ENCODE peak calls at places on chromosome 6, in nine cellular contexts. G is IMR-90; X is transverse colon; L is CD4-positive, CD25-positive, alpha-beta regulatory T cell; J is lung; C is lower lobe of right lung; Y is thyroid gland; K is upper lobe of left lung; Q is neuronal stem cell. N is an unnamed sample. For H3K4me1 and H3K27me3, the result is how much of the 10 kb centered on the place peaks cover.

GRCh38 chr6:13538084-13538483 is 36.3 kb upstream of the SIRT5 start:
- DNase-seq in G (peak), X (no peak), L (peak), J (no peak), C (no peak), Y (no peak), K (no peak), Q (no peak), N (no peak)

GRCh38 chr6:142680308-142680707 is 264.7 kb downstream of the HIVEP2 start:
- DNase-seq in G (no peak), X (no peak), L (no peak), J (no peak), C (no peak), Y (no peak), K (no peak), Q (no peak), N (no peak)

GRCh38 chr6:109446072-109446471 is 5.5 kb downstream of the SMPD2 start:
- DNase-seq in G (no peak), X (peak), L (no peak), J (peak), C (no peak), Y (no peak), K (no peak), Q (no peak), N (no peak)

GRCh38 chr6:131009790-131010189 is 53.3 kb downstream of the EPB41L2 start:
- DNase-seq in G (no peak), X (no peak), L (no peak), J (no peak), C (no peak), Y (no peak), K (no peak), Q (no peak), N (no peak)

GRCh38 chr6:113854531-113855499 is 2.3 kb upstream of the MARCKS start:
- DNase-seq in G (peak), X (peak), L (no peak), J (peak), C (peak), Y (peak), K (peak), Q (peak), N (peak)

GRCh38 chr6:44931385-44931784 is 396.7 kb upstream of the RUNX2 start:
- DNase-seq in G (no peak), X (no peak), L (no peak), J (no peak), C (no peak), Y (no peak), K (no peak), Q (no peak), N (no peak)

GRCh38 chr6:158060447-158061360 is 79.0 kb downstream of the SYNJ2 start:
- DNase-seq in G (peak), X (peak), L (no peak), J (peak), C (peak), Y (peak), K (peak), Q (no peak), N (peak)

GRCh38 chr6:159754959-159755914 is 6.6 kb upstream of the ACAT2 start:
- DNase-seq in G (no peak), X (no peak), L (no peak), J (no peak), C (no peak), Y (peak), K (no peak), Q (no peak), N (no peak)

GRCh38 chr6:12420626-12421025 is 130.5 kb downstream of the EDN1 start:
- DNase-seq in G (peak), X (no peak), L (no peak), J (no peak), C (no peak), Y (no peak), K (no peak), Q (peak), N (no peak)

GRCh38 chr6:56955171-56956155 is 556 bp downstream of the BEND6 start:
- DNase-seq in G (peak), X (peak), L (peak), J (peak), C (peak), Y (peak), K (peak), Q (peak), N (peak)

GRCh38 chr6:169592558-169592957 is 109.3 kb downstream of the WDR27 start:
- DNase-seq in G (peak), X (no peak), L (no peak), J (no peak), C (no peak), Y (no peak), K (no peak), Q (no peak), N (no peak)

GRCh38 chr6:27582928-27583725 is 110.2 kb upstream of the ZNF184 start:
- DNase-seq in G (peak), X (no peak), L (no peak), J (no peak), C (no peak), Y (no peak), K (no peak), Q (no peak), N (no peak)

GRCh38 chr6:157928428-157928827 is 53.2 kb upstream of the SYNJ2 start:
- DNase-seq in G (no peak), X (no peak), L (no peak), J (no peak), C (no peak), Y (no peak), K (no peak), Q (no peak), N (no peak)

GRCh38 chr6:99252421-99252820 is 97.1 kb downstream of the FAXC start:
- DNase-seq in G (no peak), X (no peak), L (no peak), J (no peak), C (no peak), Y (no peak), K (no peak), Q (no peak), N (no peak)

GRCh38 chr6:108277831-108278230 is 17.0 kb upstream of the SNX3 start:
- DNase-seq in G (no peak), X (no peak), L (no peak), J (no peak), C (no peak), Y (no peak), K (no peak), Q (no peak), N (no peak)

GRCh38 chr6:105135056-105135455 is 44.8 kb downstream of the POPDC3 start:
- DNase-seq in G (peak), X (no peak), L (no peak), J (no peak), C (no peak), Y (no peak), K (no peak), Q (no peak), N (no peak)

GRCh38 chr6:318265-318890 is 26.1 kb downstream of the DUSP22 start:
- DNase-seq in G (no peak), X (no peak), L (no peak), J (no peak), C (no peak), Y (no peak), K (peak), Q (no peak), N (no peak)

GRCh38 chr6:69907981-69908498 is 41.7 kb downstream of the COL19A1 start:
- DNase-seq in G (peak), X (no peak), L (no peak), J (no peak), C (no peak), Y (no peak), K (no peak), Q (no peak), N (no peak)

GRCh38 chr6:73612611-73613010 is 41.2 kb downstream of the SLC17A5 start:
- DNase-seq in G (no peak), X (no peak), L (no peak), J (no peak), C (no peak), Y (no peak), K (no peak), Q (no peak), N (peak)

GRCh38 chr6:2522521-2522920 is 228.2 kb downstream of the MYLK4 start:
- DNase-seq in G (peak), X (no peak), L (no peak), J (no peak), C (no peak), Y (no peak), K (no peak), Q (no peak), N (no peak)

GRCh38 chr6:149855741-149856140 is 8.4 kb downstream of the LRP11 start:
- DNase-seq in G (no peak), X (no peak), L (no peak), J (no peak), C (no peak), Y (no peak), K (no peak), Q (no peak), N (no peak)

GRCh38 chr6:30480536-30481156 is 8.7 kb upstream of the HLA-E start:
- DNase-seq in G (no peak), X (no peak), L (peak), J (no peak), C (no peak), Y (no peak), K (no peak), Q (no peak), N (no peak)

GRCh38 chr6:29112135-29112534 is 4.3 kb downstream of the OR2J3 start:
- DNase-seq in G (no peak), X (no peak), L (no peak), J (no peak), C (no peak), Y (no peak), K (no peak), Q (no peak), N (no peak)

GRCh38 chr6:88629838-88630462 is 333.5 kb downstream of the RNGTT start:
- DNase-seq in G (no peak), X (no peak), L (no peak), J (no peak), C (no peak), Y (no peak), K (no peak), Q (peak), N (no peak)

GRCh38 chr6:56729719-56730118 is 87.0 kb upstream of the DST start:
- DNase-seq in G (peak), X (no peak), L (no peak), J (no peak), C (no peak), Y (no peak), K (no peak), Q (no peak), N (no peak)

GRCh38 chr6:53310751-53311585 is 37.8 kb downstream of the ELOVL5 start:
- DNase-seq in G (no peak), X (no peak), L (no peak), J (no peak), C (no peak), Y (no peak), K (no peak), Q (no peak), N (no peak)
- H3K4me1 ChIP-seq in G (under half), X (under half), L (half or more), J (under half), C (under half), Y (under half), K (half or more), Q (under half), N (under half)

GRCh38 chr6:140354296-140354695 is 979.8 kb upstream of the CITED2 start:
- DNase-seq in G (no peak), X (no peak), L (no peak), J (no peak), C (no peak), Y (no peak), K (no peak), Q (no peak), N (no peak)

GRCh38 chr6:140355476-140355875 is 981.0 kb upstream of the CITED2 start:
- DNase-seq in G (peak), X (no peak), L (no peak), J (no peak), C (no peak), Y (no peak), K (no peak), Q (no peak), N (no peak)

GRCh38 chr6:140353536-140353935 is 979.1 kb upstream of the CITED2 start:
- DNase-seq in G (no peak), X (no peak), L (no peak), J (no peak), C (no peak), Y (no peak), K (no peak), Q (no peak), N (no peak)
- H3K4me3 ChIP-seq in G (no peak), X (no peak), L (no peak), J (no peak), C (no peak), Y (no peak), K (no peak), Q (no peak), N (no peak)

DNA sequence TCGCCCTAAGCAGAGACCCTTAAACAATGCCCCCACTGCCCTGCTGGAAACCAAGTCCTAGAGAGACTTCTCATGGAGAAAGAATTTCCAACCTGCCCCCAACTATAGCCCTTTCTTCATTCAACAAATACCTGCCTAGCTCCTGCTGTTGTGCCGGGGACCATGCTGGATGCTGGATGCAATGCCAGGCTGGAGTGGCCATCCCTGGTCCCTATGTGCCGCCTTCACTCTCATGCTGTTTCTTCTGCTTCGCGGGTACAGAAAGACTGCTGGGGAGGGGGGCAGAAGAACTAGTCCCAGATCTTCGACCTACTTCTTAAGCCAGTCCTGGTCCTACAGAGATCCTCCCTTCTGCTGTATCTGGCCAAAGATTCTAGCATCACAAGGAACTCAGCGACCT is 3.4 kb downstream of the MDGA1 start:
- DNase-seq in G (no peak), X (no peak), L (no peak), J (no peak), C (no peak), Y (no peak), K (no peak), Q (no peak), N (no peak)
- H3K27me3 ChIP-seq in G (under half), X (half or more), L (under half), J (under half), C (under half), Y (under half), K (under half), Q (under half), N (half or more)

GRCh38 chr6:94658929-94659328 is 918.4 kb upstream of the MANEA start:
- DNase-seq in G (no peak), X (no peak), L (no peak), J (no peak), C (no peak), Y (no peak), K (no peak), Q (no peak), N (no peak)
- H3K4me1 ChIP-seq in G (under half), X (under half), L (under half), J (under half), C (under half), Y (under half), K (under half), Q (under half), N (under half)

N was measured in suprapubic skin.